ENCODE peak calls at places on chromosomes 2 and 18, in five cellular contexts. I, K, D, W and M are unnamed samples.

GRCh38 chr2:62554440-62554839 is 48.4 kb upstream of the TMEM17 start:
- DNase-seq in I (no peak), K (no peak), D (no peak), W (no peak), M (no peak)

GRCh38 chr2:71463342-71463654 is 9.9 kb downstream of the DYSF start:
- DNase-seq in I (no peak), K (no peak), D (no peak), W (no peak), M (no peak)

GRCh38 chr2:2838548-2838845 is 507.4 kb upstream of the MYT1L start:
- DNase-seq in I (no peak), K (no peak), D (no peak), W (no peak), M (no peak)

GRCh38 chr2:168456526-168457176 is 579 bp downstream of the CERS6 start:
- DNase-seq in I (peak), K (peak), D (no peak), W (no peak), M (no peak)

GRCh38 chr2:96859338-96859649 is 1.5 kb upstream of the ANKRD39 start:
- DNase-seq in I (peak), K (no peak), D (no peak), W (no peak), M (peak)

GRCh38 chr18:79422022-79422782 is 26.5 kb downstream of the NFATC1 start:
- DNase-seq in I (no peak), K (no peak), D (no peak), W (no peak), M (peak)

GRCh38 chr18:78080081-78080480 is 830.4 kb downstream of the GALR1 start:
- DNase-seq in I (no peak), K (no peak), D (no peak), W (no peak), M (no peak)

GRCh38 chr2:115596659-115597375 is 1154.4 kb downstream of the DPP10 start:
- DNase-seq in I (no peak), K (no peak), D (no peak), W (no peak), M (no peak)

GRCh38 chr2:101983486-101983885 is 8.3 kb upstream of the IL1R2 start:
- DNase-seq in I (no peak), K (no peak), D (no peak), W (no peak), M (no peak)